ENCODE peak calls at places on chromosome 18, in nine cellular contexts. V is RWPE2; G is aorta; E is CD4-positive, alpha-beta T cell; Q is right lobe of liver; H is body of pancreas; T is activated B cell treated with CpG ODN at 0.5 μM for 24 hours; Y is heart left ventricle; R is Panc1. U is an unnamed sample.

GRCh38 chr18:27062802-27063201 is 122.3 kb downstream of the CHST9 start:
- ATAC-seq in V (peak), G (no peak), E (no peak), Q (no peak), H (no peak), T (no peak), Y (no peak), R (no peak), U (no peak)

GRCh38 chr18:48897531-48897930 is 53.2 kb downstream of the SMAD7 start:
- ATAC-seq in V (no peak), G (no peak), E (no peak), Q (no peak), H (no peak), T (no peak), Y (no peak), R (peak), U (no peak)

GRCh38 chr18:44826418-44827259 is 146.0 kb downstream of the SETBP1 start:
- ATAC-seq in V (peak), G (peak), E (no peak), Q (peak), H (peak), T (no peak), Y (peak), R (no peak), U (peak)

GRCh38 chr18:33749831-33750230 is 171.8 kb downstream of the ASXL3 start:
- ATAC-seq in V (no peak), G (no peak), E (no peak), Q (no peak), H (no peak), T (no peak), Y (no peak), R (no peak), U (no peak)

GRCh38 chr18:63191413-63191812 is 128.2 kb downstream of the BCL2 start:
- ATAC-seq in V (no peak), G (no peak), E (no peak), Q (no peak), H (no peak), T (no peak), Y (no peak), R (no peak), U (no peak)

GRCh38 chr18:55286257-55286825 is 301.7 kb downstream of the TCF4 start:
- ATAC-seq in V (no peak), G (no peak), E (no peak), Q (no peak), H (no peak), T (no peak), Y (peak), R (no peak), U (no peak)

GRCh38 chr18:11553098-11553940 is 56.1 kb upstream of the SLC35G4 start:
- ATAC-seq in V (peak), G (peak), E (peak), Q (peak), H (no peak), T (peak), Y (peak), R (peak), U (peak)

GRCh38 chr18:5630057-5630765 is 86.4 kb upstream of the EPB41L3 start:
- ATAC-seq in V (peak), G (peak), E (peak), Q (peak), H (peak), T (peak), Y (peak), R (peak), U (peak)

GRCh38 chr18:78228974-78229373 is 750.6 kb upstream of the SALL3 start:
- ATAC-seq in V (no peak), G (no peak), E (no peak), Q (no peak), H (no peak), T (no peak), Y (no peak), R (no peak), U (no peak)

GRCh38 chr18:41145526-41145925 is 809.5 kb upstream of the PIK3C3 start:
- ATAC-seq in V (peak), G (no peak), E (no peak), Q (no peak), H (no peak), T (no peak), Y (no peak), R (no peak), U (no peak)

GRCh38 chr18:76353046-76353445 is 142.0 kb downstream of the ZNF516 start:
- ATAC-seq in V (no peak), G (no peak), E (no peak), Q (no peak), H (no peak), T (no peak), Y (no peak), R (no peak), U (no peak)

GRCh38 chr18:13549879-13550231 is 176.5 kb downstream of the FAM210A start:
- ATAC-seq in V (no peak), G (no peak), E (no peak), Q (no peak), H (no peak), T (no peak), Y (no peak), R (no peak), U (peak)

GRCh38 chr18:59823611-59824195 is 76.1 kb upstream of the PMAIP1 start:
- ATAC-seq in V (peak), G (peak), E (no peak), Q (peak), H (peak), T (peak), Y (peak), R (peak), U (peak)

GRCh38 chr18:77544792-77545191 is 295.1 kb downstream of the GALR1 start:
- ATAC-seq in V (no peak), G (no peak), E (no peak), Q (no peak), H (no peak), T (no peak), Y (no peak), R (no peak), U (no peak)

GRCh38 chr18:63182861-63183260 is 136.7 kb downstream of the BCL2 start:
- ATAC-seq in V (no peak), G (no peak), E (no peak), Q (no peak), H (no peak), T (peak), Y (no peak), R (no peak), U (no peak)

GRCh38 chr18:22428672-22429071 is 11.0 kb upstream of the CTAGE1 start:
- ATAC-seq in V (peak), G (no peak), E (no peak), Q (peak), H (no peak), T (no peak), Y (no peak), R (no peak), U (no peak)

GRCh38 chr18:45009766-45010165 is 329.1 kb downstream of the SETBP1 start:
- ATAC-seq in V (no peak), G (no peak), E (no peak), Q (peak), H (peak), T (no peak), Y (no peak), R (no peak), U (no peak)

GRCh38 chr18:50560681-50561629 is 1.1 kb downstream of the MAPK4 start:
- ATAC-seq in V (peak), G (peak), E (no peak), Q (peak), H (no peak), T (no peak), Y (peak), R (peak), U (peak)

GRCh38 chr18:23433360-23433759 is 19.7 kb upstream of the RIOK3 start:
- ATAC-seq in V (no peak), G (no peak), E (no peak), Q (no peak), H (no peak), T (no peak), Y (peak), R (no peak), U (peak)

GRCh38 chr18:74276609-74277008 is 15.2 kb downstream of the CYB5A start:
- ATAC-seq in V (no peak), G (no peak), E (no peak), Q (peak), H (no peak), T (no peak), Y (peak), R (no peak), U (no peak)

GRCh38 chr18:47756364-47757016 is 174.0 kb downstream of the SMAD2 start:
- ATAC-seq in V (peak), G (no peak), E (no peak), Q (peak), H (peak), T (peak), Y (peak), R (peak), U (peak)

GRCh38 chr18:11147962-11148654 is 1.3 kb downstream of the PIEZO2 start:
- ATAC-seq in V (no peak), G (no peak), E (no peak), Q (no peak), H (no peak), T (no peak), Y (no peak), R (no peak), U (no peak)

GRCh38 chr18:37243756-37244155 is 321.8 kb downstream of the CELF4 start:
- ATAC-seq in V (no peak), G (no peak), E (no peak), Q (no peak), H (no peak), T (no peak), Y (no peak), R (no peak), U (no peak)

GRCh38 chr18:7272268-7273049 is 41.6 kb downstream of the LRRC30 start:
- ATAC-seq in V (peak), G (peak), E (no peak), Q (peak), H (peak), T (no peak), Y (peak), R (peak), U (peak)